ENCODE peak calls at places on chromosomes 2 and 18, in five cellular contexts. C is HepG2, G is SK-N-SH, V is GM12878, F is K562. N is an unnamed sample.

GRCh38 chr2:134443814-134444480 is 190.1 kb downstream of the MGAT5 start:
- DNase-seq in C (no peak), V (no peak), G (no peak), F (no peak), N (no peak)

GRCh38 chr2:48723125-48723524 is 32.4 kb downstream of the LHCGR start:
- DNase-seq in G (no peak), F (no peak), V (no peak), C (no peak), N (no peak)

GRCh38 chr2:23541453-23542334 is 156.7 kb downstream of the KLHL29 start:
- DNase-seq in V (no peak), F (no peak), G (no peak), C (no peak), N (no peak)

GRCh38 chr2:1498176-1498575 is 84.9 kb downstream of the TPO start:
- DNase-seq in G (no peak), V (no peak), C (no peak), F (no peak), N (no peak)

GRCh38 chr18:79910563-79910962 is 40.9 kb downstream of the SLC66A2 start:
- DNase-seq in F (no peak), V (no peak), G (no peak), C (no peak), N (no peak)

GRCh38 chr2:128472789-128473174 is 154.1 kb upstream of the HS6ST1 start:
- DNase-seq in G (no peak), F (no peak), V (no peak), C (no peak), N (no peak)

GRCh38 chr18:31678425-31678824 is 6.0 kb downstream of the B4GALT6 start:
- DNase-seq in G (no peak), F (no peak), C (no peak), V (no peak), N (no peak)

GRCh38 chr18:73232933-73233332 is 365.1 kb upstream of the NETO1 start:
- DNase-seq in G (no peak), C (no peak), V (peak), F (no peak), N (no peak)

GRCh38 chr2:238287702-238288649 is at the start of gene PER2:
- DNase-seq in G (peak), F (peak), C (peak), V (no peak), N (peak)

GRCh38 chr18:5397102-5397501 is 101.6 kb upstream of the ZBTB14 start:
- DNase-seq in V (no peak), C (no peak), F (no peak), G (no peak), N (no peak)

GRCh38 chr2:212940816-212941215 is 210.6 kb downstream of the IKZF2 start:
- DNase-seq in F (no peak), G (no peak), C (no peak), V (no peak), N (no peak)

GRCh38 chr18:76408480-76409067 is 86.5 kb downstream of the ZNF516 start:
- DNase-seq in V (no peak), C (no peak), G (no peak), F (no peak), N (no peak)

GRCh38 chr2:217363470-217363869 is 503.6 kb upstream of the TNP1 start:
- DNase-seq in V (no peak), C (no peak), F (no peak), G (no peak), N (no peak)

GRCh38 chr2:113053666-113054435 is 1.2 kb upstream of the IL36B start:
- DNase-seq in V (no peak), C (no peak), G (no peak), F (no peak), N (no peak)

GRCh38 chr18:3180325-3180724 is 39.4 kb downstream of the MYOM1 start:
- DNase-seq in V (no peak), G (no peak), C (no peak), F (no peak), N (no peak)

GRCh38 chr2:128790541-128790944 is 471.9 kb upstream of the HS6ST1 start:
- DNase-seq in C (no peak), F (no peak), G (no peak), V (no peak), N (no peak)

GRCh38 chr2:220893411-220893810 is 678.7 kb downstream of the EPHA4 start:
- DNase-seq in F (no peak), G (no peak), V (no peak), C (no peak), N (no peak)

GRCh38 chr18:63730788-63731187 is 28.0 kb downstream of the SERPINB11 start:
- DNase-seq in V (no peak), F (no peak), C (no peak), G (no peak), N (no peak)

GRCh38 chr2:232592687-232593407 is 40.6 kb upstream of the EFHD1 start:
- DNase-seq in C (peak), G (no peak), V (no peak), F (no peak), N (no peak)

GRCh38 chr2:134231965-134232340 is 21.9 kb upstream of the MGAT5 start:
- DNase-seq in C (no peak), V (no peak), F (no peak), G (no peak), N (no peak)

GRCh38 chr2:35973132-35973736 is 382.3 kb upstream of the CRIM1 start:
- DNase-seq in V (no peak), G (peak), F (no peak), C (peak), N (peak)

GRCh38 chr18:53991202-53991601 is 233.3 kb downstream of the MBD2 start:
- DNase-seq in F (no peak), C (peak), V (no peak), G (no peak), N (no peak)

GRCh38 chr2:102235042-102235473 is 48.2 kb downstream of the IL1RL2 start:
- DNase-seq in C (peak), V (no peak), F (no peak), G (no peak), N (no peak)

GRCh38 chr2:144083211-144083610 is 436.7 kb downstream of the ZEB2 start:
- DNase-seq in F (no peak), V (no peak), G (no peak), C (no peak), N (no peak)

GRCh38 chr2:10161206-10161931 is 38.8 kb downstream of the RRM2 start:
- DNase-seq in V (no peak), F (no peak), C (no peak), G (no peak), N (no peak)

GRCh38 chr2:143717532-143718168 is 588.4 kb downstream of the ARHGAP15 start:
- DNase-seq in G (no peak), F (no peak), C (no peak), V (no peak), N (no peak)

GRCh38 chr18:23406271-23406787 is 46.8 kb upstream of the RIOK3 start:
- DNase-seq in C (peak), F (no peak), G (no peak), V (no peak), N (no peak)

GRCh38 chr18:40046596-40046995 is 1908.4 kb upstream of the PIK3C3 start:
- DNase-seq in F (no peak), V (no peak), G (no peak), C (no peak), N (no peak)

DNA sequence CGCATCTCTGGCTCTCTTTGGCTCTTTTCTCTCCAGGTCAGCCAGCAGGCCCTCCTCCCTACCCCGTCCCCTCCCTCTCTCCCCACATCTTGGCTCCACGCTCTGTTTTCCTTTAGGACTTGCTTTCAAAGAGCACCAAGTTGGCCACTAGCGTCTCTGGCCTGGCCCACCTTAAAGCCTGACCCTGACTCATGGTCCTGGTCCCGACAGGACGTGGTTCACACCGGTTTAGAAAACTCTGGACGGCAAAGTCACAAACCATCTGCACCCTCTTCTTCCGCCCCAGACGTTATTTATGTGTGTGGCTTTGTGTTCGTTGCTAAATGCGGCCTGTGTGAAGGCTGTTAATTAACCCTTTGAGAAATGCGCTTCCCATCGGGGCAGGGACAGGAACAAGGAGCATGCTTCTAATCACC is 169.0 kb upstream of the HAAO start:
- DNase-seq in G (no peak), V (no peak), C (no peak), F (no peak), N (peak)
- TF ChIP-seq GABPA in G (no peak), V (no peak), C (no peak), F (no peak), N (no peak)

GRCh38 chr2:174025271-174026121 is 60.3 kb upstream of the SP3 start:
- DNase-seq in F (no peak), C (peak), G (peak), V (no peak), N (peak)
- TF ChIP-seq POLR2AphosphoS5 in F (no peak), C (no peak), G (no peak), V (no peak), N (peak)

DNA sequence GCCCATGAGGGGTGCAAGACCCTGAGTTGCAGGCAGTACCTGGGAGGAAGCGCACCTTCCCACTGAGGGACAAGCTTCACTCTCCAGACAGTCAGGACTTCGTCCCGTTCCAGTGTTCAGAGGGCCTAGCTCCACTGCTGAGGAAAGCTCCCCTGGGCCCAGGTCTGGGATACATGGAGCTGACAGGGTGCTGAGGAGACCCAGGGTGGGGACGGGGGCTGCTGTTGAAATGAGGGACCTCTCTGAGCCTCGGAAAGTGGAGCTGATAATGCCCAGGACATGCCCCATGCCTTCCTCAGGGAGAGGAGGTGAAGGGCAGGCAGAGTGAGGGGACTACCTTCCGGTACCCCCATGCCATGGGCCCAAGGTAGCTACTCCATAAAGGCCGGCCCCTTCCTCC is 169.2 kb upstream of the MYCN start:
- DNase-seq in F (no peak), G (no peak), V (no peak), C (no peak), N (no peak)
- TF ChIP-seq REST in F (no peak), G (no peak), V (no peak), C (no peak), N (no peak)

DNA sequence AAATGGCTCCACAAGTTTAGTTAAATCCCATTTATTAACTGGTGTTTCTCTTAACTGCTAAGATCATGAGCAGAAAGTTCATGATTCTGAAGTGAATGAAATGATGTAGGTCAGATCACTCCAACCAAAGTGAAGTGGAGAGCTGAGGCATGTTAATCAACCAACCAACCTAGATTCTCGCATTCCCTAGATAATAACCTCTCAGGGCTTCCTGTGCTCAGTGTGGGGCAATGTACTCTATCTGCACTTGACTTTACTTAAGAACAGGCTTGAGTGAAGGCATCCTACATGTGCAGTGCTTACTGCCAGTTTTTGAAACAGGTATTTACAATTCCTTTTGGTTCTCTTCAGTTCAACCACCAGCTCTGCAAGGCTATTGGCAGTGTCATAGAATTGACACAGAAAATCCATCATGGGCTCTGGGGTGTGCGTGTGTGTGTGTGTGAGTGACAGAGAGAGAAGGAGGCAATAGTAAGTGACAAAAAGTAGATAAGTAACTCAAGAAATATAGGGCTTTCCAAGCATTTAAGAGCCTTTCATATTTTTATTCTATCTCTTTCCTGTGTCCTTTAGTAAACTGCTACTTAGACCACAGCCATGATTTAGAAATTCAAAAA is 28.7 kb downstream of the DOCK10 start:
- DNase-seq in V (no peak), C (no peak), G (no peak), F (no peak), N (no peak)
- TF ChIP-seq GABPA in V (no peak), C (no peak), G (no peak), F (no peak), N (no peak)

GRCh38 chr2:85811173-85811849 is 57.5 kb downstream of the ATOH8 start:
- DNase-seq in F (no peak), G (no peak), V (no peak), C (no peak), N (no peak)

GRCh38 chr2:85811850-85812735 is 58.3 kb downstream of the ATOH8 start:
- DNase-seq in C (no peak), G (no peak), V (no peak), F (peak), N (no peak)

GRCh38 chr2:85814802-85815550 is 61.2 kb downstream of the ATOH8 start:
- DNase-seq in C (no peak), V (no peak), F (no peak), G (no peak), N (no peak)

GRCh38 chr2:85813211-85813977 is 59.6 kb downstream of the ATOH8 start:
- DNase-seq in F (no peak), C (no peak), V (no peak), G (no peak), N (no peak)

DNA sequence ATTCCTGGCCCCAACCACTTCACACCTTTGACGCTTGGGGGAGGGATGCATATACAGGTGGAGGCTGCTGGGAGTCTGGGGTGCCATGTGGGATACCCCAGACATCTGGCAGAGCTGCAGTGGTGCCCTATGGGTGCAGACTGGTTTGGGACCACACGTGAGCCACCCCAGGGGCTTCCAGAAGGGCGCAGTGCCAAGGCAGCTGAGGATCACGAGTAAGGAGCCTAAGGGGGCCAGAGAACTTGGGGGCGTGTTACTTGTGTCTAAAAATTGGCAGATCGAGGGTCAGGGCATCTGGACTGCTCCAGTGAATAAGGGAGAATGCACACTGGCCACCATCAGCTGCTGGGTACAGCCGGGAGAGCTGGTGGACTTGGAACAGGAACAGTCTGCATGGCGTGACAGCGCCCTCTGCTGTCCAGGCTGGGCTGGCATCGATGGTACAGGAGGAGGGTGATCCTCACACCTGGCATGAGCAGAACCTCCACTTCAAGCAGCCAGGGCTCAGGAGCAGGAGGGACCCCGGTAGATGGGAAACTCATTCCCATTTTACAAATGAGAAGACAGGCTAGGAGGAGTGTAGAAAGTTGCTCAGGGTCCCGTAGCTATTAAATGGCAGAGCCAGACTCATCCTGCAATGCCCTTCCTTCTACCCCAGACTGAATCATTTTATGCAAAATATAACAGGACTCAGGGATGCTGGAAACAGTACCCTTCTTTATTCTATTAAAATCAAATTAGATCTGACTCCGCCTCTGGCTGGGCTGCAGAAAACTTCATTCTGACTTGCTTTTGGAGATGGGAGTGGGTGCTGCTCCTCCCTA is 60.4 kb downstream of the ATOH8 start:
- DNase-seq in V (peak), C (peak), G (peak), F (peak), N (peak)
- TF ChIP-seq POLR2AphosphoS5 in V (no peak), C (no peak), G (no peak), F (no peak), N (no peak)

GRCh38 chr2:230907361-230908093 is 17.5 kb downstream of the GPR55 start:
- DNase-seq in C (no peak), G (no peak), V (no peak), F (peak), N (no peak)
- TF ChIP-seq REST in C (no peak), G (no peak), V (no peak), F (no peak), N (no peak)

GRCh38 chr2:25115902-25116301 is 52.5 kb downstream of the POMC start:
- DNase-seq in F (no peak), G (no peak), V (no peak), C (peak), N (no peak)
- TF ChIP-seq GABPA in F (no peak), G (no peak), V (no peak), C (no peak), N (no peak)

GRCh38 chr2:159004849-159005248 is 36.4 kb downstream of the TANC1 start:
- DNase-seq in G (no peak), C (no peak), F (no peak), V (no peak), N (no peak)

GRCh38 chr2:158999458-158999857 is 31.0 kb downstream of the TANC1 start:
- DNase-seq in G (no peak), F (no peak), C (peak), V (no peak), N (no peak)

GRCh38 chr2:159000072-159000471 is 31.6 kb downstream of the TANC1 start:
- DNase-seq in V (no peak), G (no peak), C (no peak), F (no peak), N (no peak)

GRCh38 chr2:159003555-159003954 is 35.1 kb downstream of the TANC1 start:
- DNase-seq in G (peak), F (no peak), V (no peak), C (no peak), N (no peak)

GRCh38 chr2:159002465-159003130 is 34.2 kb downstream of the TANC1 start:
- DNase-seq in C (no peak), G (no peak), F (no peak), V (no peak), N (no peak)
- TF ChIP-seq POLR2AphosphoS5 in C (no peak), G (no peak), F (no peak), V (no peak), N (no peak)

N was measured in HL-60.